ENCODE peak calls at places on chromosomes 12 and 14, in six cellular contexts. One of them, this sample, is unnamed.
A peak's percentile ranks its signal among the peaks of the same experiment; 100 is the strongest.

GRCh38 chr12:74624206-74624605 is 86.6 kb downstream of the ATXN7L3B start:
- DNase-seq in ovary: no peak
- DNase-seq in stomach: no peak
- DNase-seq in mesothelial cell of epicardium: no peak
- DNase-seq in lung: no peak
- DNase-seq in CD8-positive, alpha-beta T cell: no peak
- DNase-seq in this sample: no peak

GRCh38 chr14:102046337-102047278 is 40.2 kb downstream of the HSP90AA1 start:
- DNase-seq in ovary: peak; percentile 78
- DNase-seq in stomach: peak; percentile 92
- DNase-seq in mesothelial cell of epicardium: peak; percentile 56
- DNase-seq in lung: peak; percentile 79
- DNase-seq in CD8-positive, alpha-beta T cell: no peak
- DNase-seq in this sample: no peak

GRCh38 chr12:65666876-65667275 is 157.4 kb upstream of the HMGA2 start:
- DNase-seq in ovary: no peak
- DNase-seq in stomach: no peak
- DNase-seq in mesothelial cell of epicardium: no peak
- DNase-seq in lung: no peak
- DNase-seq in CD8-positive, alpha-beta T cell: no peak
- DNase-seq in this sample: no peak

GRCh38 chr12:124185970-124186686 is 108.8 kb upstream of the RFLNA start:
- DNase-seq in ovary: peak; percentile 21
- DNase-seq in stomach: peak; percentile 64
- DNase-seq in mesothelial cell of epicardium: peak; percentile 65
- DNase-seq in lung: no peak
- DNase-seq in CD8-positive, alpha-beta T cell: no peak
- DNase-seq in this sample: no peak

GRCh38 chr12:97556201-97556824 is 93.7 kb downstream of the RMST start:
- DNase-seq in ovary: no peak
- DNase-seq in stomach: peak; percentile 33
- DNase-seq in mesothelial cell of epicardium: no peak
- DNase-seq in lung: peak; percentile 60
- DNase-seq in CD8-positive, alpha-beta T cell: no peak
- DNase-seq in this sample: no peak

GRCh38 chr12:48795550-48796455 is 6.9 kb upstream of the ADCY6 start:
- DNase-seq in ovary: peak; percentile 85
- DNase-seq in stomach: peak; percentile 84
- DNase-seq in mesothelial cell of epicardium: peak; percentile 81
- DNase-seq in lung: peak; percentile 70
- DNase-seq in CD8-positive, alpha-beta T cell: no peak
- DNase-seq in this sample: peak; percentile 42

GRCh38 chr14:100577321-100577985 is 9.8 kb downstream of the BEGAIN start:
- DNase-seq in ovary: peak; percentile 16
- DNase-seq in stomach: no peak
- DNase-seq in mesothelial cell of epicardium: no peak
- DNase-seq in lung: no peak
- DNase-seq in CD8-positive, alpha-beta T cell: no peak
- DNase-seq in this sample: no peak

GRCh38 chr12:124428136-124428791 is 133.4 kb downstream of the RFLNA start:
- DNase-seq in ovary: peak; percentile 61
- DNase-seq in stomach: no peak
- DNase-seq in mesothelial cell of epicardium: no peak
- DNase-seq in lung: no peak
- DNase-seq in CD8-positive, alpha-beta T cell: no peak
- DNase-seq in this sample: no peak

GRCh38 chr12:107472308-107472707 is 213.3 kb upstream of the PWP1 start:
- DNase-seq in ovary: no peak
- DNase-seq in stomach: no peak
- DNase-seq in mesothelial cell of epicardium: no peak
- DNase-seq in lung: no peak
- DNase-seq in CD8-positive, alpha-beta T cell: no peak
- DNase-seq in this sample: no peak

DNA sequence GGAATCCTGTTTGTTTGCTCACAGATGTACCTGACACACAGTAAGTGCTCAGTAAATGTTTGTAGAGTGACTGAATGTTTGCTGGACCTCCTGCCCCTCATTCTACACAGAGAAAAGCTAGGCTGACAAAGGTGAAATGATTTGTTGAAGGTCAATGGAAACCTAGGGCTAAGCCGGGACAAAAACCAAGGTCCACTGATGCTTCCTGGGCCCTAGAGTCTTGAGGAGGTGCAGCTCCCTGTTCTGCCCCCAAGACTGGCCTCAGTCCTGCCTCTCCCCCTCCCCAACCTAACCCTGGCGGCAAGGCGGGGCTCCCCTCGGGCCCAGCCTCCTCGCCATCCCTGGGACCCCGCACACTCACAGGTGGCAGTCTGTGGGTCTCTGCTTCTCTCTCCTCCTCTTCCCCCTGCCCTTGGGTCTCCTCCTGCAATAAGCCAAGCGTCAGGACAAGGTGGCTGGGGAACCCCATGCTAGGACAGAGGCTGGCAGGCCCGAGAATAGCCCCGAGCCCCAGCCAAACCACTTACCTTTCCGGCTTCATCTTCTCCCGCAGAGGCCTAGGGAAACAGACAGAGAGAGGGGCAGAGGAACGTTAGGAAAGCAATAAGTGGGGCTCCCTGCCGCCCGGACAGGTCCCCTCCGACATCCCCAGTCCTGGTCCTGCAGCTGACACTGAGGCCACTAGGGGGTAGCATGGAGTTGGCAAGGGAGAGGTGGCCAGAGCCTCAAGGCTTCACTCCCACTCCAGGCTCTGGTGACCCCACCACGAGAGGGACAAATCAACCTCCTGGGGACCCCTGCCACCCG is 9.3 kb downstream of the PGF start:
- DNase-seq in ovary: peak; percentile 82
- DNase-seq in stomach: peak; percentile 78
- DNase-seq in mesothelial cell of epicardium: peak; percentile 82
- DNase-seq in lung: peak; percentile 77
- DNase-seq in CD8-positive, alpha-beta T cell: peak; percentile 49
- DNase-seq in this sample: peak; percentile 61
- TF ChIP-seq CTCF in ovary: peak; percentile 65
- TF ChIP-seq CTCF in stomach: peak; percentile 45
- TF ChIP-seq CTCF in mesothelial cell of epicardium: peak; percentile 80
- TF ChIP-seq CTCF in lung: peak; percentile 87
- TF ChIP-seq CTCF in CD8-positive, alpha-beta T cell: peak; percentile 84
- TF ChIP-seq CTCF in this sample: no peak

DNA sequence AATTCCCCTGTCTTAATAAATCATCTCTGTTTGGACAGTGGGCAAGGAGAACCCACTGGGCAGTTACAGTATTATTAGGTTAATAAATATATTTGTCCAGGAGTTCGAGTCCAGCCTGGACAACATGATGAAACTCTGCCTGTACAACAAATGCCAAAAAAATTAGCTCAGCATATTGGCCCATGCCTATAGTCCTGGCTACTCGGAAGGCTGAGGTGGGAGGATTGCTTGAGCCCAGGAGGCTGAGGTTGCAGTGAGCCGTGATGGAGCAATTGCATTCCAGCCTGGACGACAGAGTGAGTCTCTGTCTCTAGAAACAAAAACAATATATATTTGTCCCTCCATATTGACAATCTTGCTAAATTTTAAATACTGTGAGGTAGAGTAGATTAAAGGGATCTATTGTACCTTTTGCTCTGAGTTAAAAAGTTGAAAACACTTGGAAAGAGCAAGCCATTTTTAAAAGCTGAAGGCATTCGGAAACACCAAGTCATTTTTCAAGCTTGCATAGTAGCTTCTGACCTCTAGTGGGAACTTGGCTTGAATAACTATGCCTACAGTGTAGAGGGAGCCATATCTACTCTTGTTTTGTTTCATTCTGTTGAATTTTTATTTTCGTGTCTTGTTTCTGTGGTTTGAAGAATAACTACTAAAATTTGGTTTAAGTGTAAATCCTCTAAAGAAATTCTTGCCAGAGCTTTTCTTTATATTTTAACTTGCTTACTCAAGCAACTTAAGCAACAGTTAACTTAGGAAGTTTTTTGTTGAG is 14.6 kb upstream of the EEA1 start:
- DNase-seq in ovary: no peak
- DNase-seq in stomach: no peak
- DNase-seq in mesothelial cell of epicardium: no peak
- DNase-seq in lung: no peak
- DNase-seq in CD8-positive, alpha-beta T cell: no peak
- DNase-seq in this sample: no peak
- TF ChIP-seq CTCF in ovary: no peak
- TF ChIP-seq CTCF in stomach: no peak
- TF ChIP-seq CTCF in mesothelial cell of epicardium: no peak
- TF ChIP-seq CTCF in lung: no peak
- TF ChIP-seq CTCF in CD8-positive, alpha-beta T cell: no peak
- TF ChIP-seq CTCF in this sample: no peak

GRCh38 chr12:56551070-56551469 is 29.4 kb downstream of the RBMS2 start:
- DNase-seq in ovary: no peak
- DNase-seq in stomach: no peak
- DNase-seq in mesothelial cell of epicardium: no peak
- DNase-seq in lung: no peak
- DNase-seq in CD8-positive, alpha-beta T cell: no peak
- DNase-seq in this sample: no peak
- TF ChIP-seq CTCF in ovary: no peak
- TF ChIP-seq CTCF in stomach: no peak
- TF ChIP-seq CTCF in mesothelial cell of epicardium: no peak
- TF ChIP-seq CTCF in lung: no peak
- TF ChIP-seq CTCF in CD8-positive, alpha-beta T cell: no peak
- TF ChIP-seq CTCF in this sample: no peak

GRCh38 chr12:1044697-1045096 is 53.7 kb downstream of the ERC1 start:
- DNase-seq in ovary: no peak
- DNase-seq in stomach: no peak
- DNase-seq in mesothelial cell of epicardium: no peak
- DNase-seq in lung: no peak
- DNase-seq in CD8-positive, alpha-beta T cell: no peak
- DNase-seq in this sample: no peak

GRCh38 chr12:1050059-1050707 is 59.2 kb downstream of the ERC1 start:
- DNase-seq in ovary: no peak
- DNase-seq in stomach: no peak
- DNase-seq in mesothelial cell of epicardium: no peak
- DNase-seq in lung: no peak
- DNase-seq in CD8-positive, alpha-beta T cell: no peak
- DNase-seq in this sample: no peak

GRCh38 chr12:1053690-1054089 is 62.7 kb downstream of the ERC1 start:
- DNase-seq in ovary: no peak
- DNase-seq in stomach: no peak
- DNase-seq in mesothelial cell of epicardium: no peak
- DNase-seq in lung: no peak
- DNase-seq in CD8-positive, alpha-beta T cell: no peak
- DNase-seq in this sample: no peak

GRCh38 chr12:1046727-1047126 is 55.7 kb downstream of the ERC1 start:
- DNase-seq in ovary: no peak
- DNase-seq in stomach: no peak
- DNase-seq in mesothelial cell of epicardium: no peak
- DNase-seq in lung: no peak
- DNase-seq in CD8-positive, alpha-beta T cell: no peak
- DNase-seq in this sample: no peak

GRCh38 chr12:1047898-1048660 is 57.1 kb downstream of the ERC1 start:
- DNase-seq in ovary: no peak
- DNase-seq in stomach: no peak
- DNase-seq in mesothelial cell of epicardium: no peak
- DNase-seq in lung: no peak
- DNase-seq in CD8-positive, alpha-beta T cell: no peak
- DNase-seq in this sample: no peak
- TF ChIP-seq CTCF in ovary: no peak
- TF ChIP-seq CTCF in stomach: no peak
- TF ChIP-seq CTCF in mesothelial cell of epicardium: no peak
- TF ChIP-seq CTCF in lung: no peak
- TF ChIP-seq CTCF in CD8-positive, alpha-beta T cell: no peak
- TF ChIP-seq CTCF in this sample: no peak

GRCh38 chr12:51028126-51028810 is 2.1 kb upstream of the SLC11A2 start:
- DNase-seq in ovary: no peak
- DNase-seq in stomach: no peak
- DNase-seq in mesothelial cell of epicardium: no peak
- DNase-seq in lung: peak; percentile 64
- DNase-seq in CD8-positive, alpha-beta T cell: no peak
- DNase-seq in this sample: no peak
- TF ChIP-seq CTCF in ovary: no peak
- TF ChIP-seq CTCF in stomach: no peak
- TF ChIP-seq CTCF in mesothelial cell of epicardium: no peak
- TF ChIP-seq CTCF in lung: peak; percentile 41
- TF ChIP-seq CTCF in CD8-positive, alpha-beta T cell: no peak
- TF ChIP-seq CTCF in this sample: no peak

GRCh38 chr14:106562451-106562850 is 1036.1 kb downstream of the TMEM121 start:
- DNase-seq in ovary: no peak
- DNase-seq in stomach: no peak
- DNase-seq in mesothelial cell of epicardium: no peak
- DNase-seq in lung: no peak
- DNase-seq in CD8-positive, alpha-beta T cell: no peak
- DNase-seq in this sample: no peak

GRCh38 chr14:106564058-106564643 is 1037.8 kb downstream of the TMEM121 start:
- DNase-seq in ovary: no peak
- DNase-seq in stomach: no peak
- DNase-seq in mesothelial cell of epicardium: no peak
- DNase-seq in lung: peak; percentile 41
- DNase-seq in CD8-positive, alpha-beta T cell: peak; percentile 36
- DNase-seq in this sample: peak; percentile 56
- TF ChIP-seq CTCF in ovary: no peak
- TF ChIP-seq CTCF in stomach: no peak
- TF ChIP-seq CTCF in mesothelial cell of epicardium: no peak
- TF ChIP-seq CTCF in lung: no peak
- TF ChIP-seq CTCF in CD8-positive, alpha-beta T cell: peak; percentile 77
- TF ChIP-seq CTCF in this sample: peak; percentile 26

DNA sequence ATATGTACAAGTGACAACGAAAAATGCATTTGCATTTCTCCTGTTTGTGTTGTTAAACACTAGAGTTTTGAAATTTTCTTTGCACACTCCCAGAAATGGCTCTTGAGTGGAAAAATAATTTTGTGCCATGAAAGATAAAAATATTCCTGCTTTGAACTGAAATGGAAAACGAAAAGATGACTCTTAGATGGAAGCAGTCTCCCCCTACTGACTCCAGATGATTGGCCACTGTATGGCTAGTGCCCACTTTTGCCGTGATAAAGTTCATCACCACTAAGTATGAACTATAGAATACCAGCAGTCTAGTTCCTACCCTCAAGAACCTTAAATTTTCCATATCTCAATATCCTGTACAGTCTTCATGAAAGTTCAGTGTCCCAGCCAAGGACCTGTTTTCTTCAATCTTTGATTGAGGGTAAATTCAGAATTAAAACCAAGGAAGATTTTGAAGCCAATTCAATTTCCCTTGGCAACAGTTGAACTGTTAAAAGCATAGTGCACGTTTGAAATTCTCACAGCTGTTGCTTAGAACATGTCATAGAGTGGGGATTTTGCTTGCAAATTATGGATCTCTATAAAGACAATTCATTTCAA is 1.6 kb upstream of the PPP2R5E start:
- DNase-seq in ovary: no peak
- DNase-seq in stomach: no peak
- DNase-seq in mesothelial cell of epicardium: no peak
- DNase-seq in lung: no peak
- DNase-seq in CD8-positive, alpha-beta T cell: no peak
- DNase-seq in this sample: no peak
- TF ChIP-seq CTCF in ovary: no peak
- TF ChIP-seq CTCF in stomach: no peak
- TF ChIP-seq CTCF in mesothelial cell of epicardium: no peak
- TF ChIP-seq CTCF in lung: peak; percentile 10
- TF ChIP-seq CTCF in CD8-positive, alpha-beta T cell: no peak
- TF ChIP-seq CTCF in this sample: no peak

This sample was measured in activated B cell treated with CpG ODN at 0.5 μM for 24 hours.